ENCODE peak calls at places on chromosomes 4 and X, in six cellular contexts. H is uterus, A is T-cell, P is neural progenitor cell, O is left kidney, Y is fibroblast of lung. L is an unnamed sample.

GRCh38 chr4:28947374-28947773 is 1772.8 kb upstream of the PCDH7 start:
- DNase-seq in H (no peak), A (no peak), P (no peak), O (no peak), Y (no peak), L (no peak)

GRCh38 chrX:50747471-50747900 is 66.5 kb downstream of the SHROOM4 start:
- DNase-seq in H (no peak), A (no peak), P (peak), O (peak), Y (peak), L (peak)

GRCh38 chr4:89922881-89923280 is 28.2 kb downstream of the MMRN1 start:
- DNase-seq in H (no peak), A (no peak), P (no peak), O (no peak), Y (no peak), L (no peak)

GRCh38 chrX:138711399-138712347 is at the start of gene FGF13:
- DNase-seq in H (peak), A (no peak), P (peak), O (peak), Y (peak), L (peak)

GRCh38 chr4:88017516-88018302 is 10.3 kb downstream of the PKD2 start:
- DNase-seq in H (peak), A (no peak), P (no peak), O (peak), Y (peak), L (no peak)

GRCh38 chr4:123672987-123673386 is 276.4 kb downstream of the SPRY1 start:
- DNase-seq in H (no peak), A (no peak), P (no peak), O (peak), Y (peak), L (no peak)

GRCh38 chrX:16487620-16488380 is 162.2 kb upstream of the S100G start:
- DNase-seq in H (no peak), A (no peak), P (no peak), O (no peak), Y (no peak), L (no peak)

GRCh38 chr4:108370291-108370690 is 201.6 kb upstream of the LEF1 start:
- DNase-seq in H (no peak), A (no peak), P (peak), O (peak), Y (no peak), L (no peak)

GRCh38 chrX:64394874-64395567 is at the start of gene MTMR8:
- DNase-seq in H (peak), A (peak), P (peak), O (peak), Y (peak), L (peak)

GRCh38 chrX:40471965-40472648 is 108.7 kb upstream of the ATP6AP2 start:
- DNase-seq in H (peak), A (peak), P (peak), O (peak), Y (peak), L (peak)

GRCh38 chrX:77785400-77785745 is 643 bp downstream of the ATRX start:
- DNase-seq in H (peak), A (no peak), P (peak), O (peak), Y (peak), L (peak)

GRCh38 chrX:150155396-150156048 is 207.6 kb upstream of the MAMLD1 start:
- DNase-seq in H (no peak), A (no peak), P (no peak), O (no peak), Y (peak), L (peak)

GRCh38 chrX:118255921-118256320 is 90.0 kb upstream of the WDR44 start:
- DNase-seq in H (no peak), A (no peak), P (no peak), O (no peak), Y (no peak), L (no peak)

GRCh38 chrX:68686684-68687045 is 39.2 kb downstream of the STARD8 start:
- DNase-seq in H (peak), A (no peak), P (peak), O (peak), Y (peak), L (no peak)

GRCh38 chr4:60744767-60745166 is 455.4 kb upstream of the ADGRL3 start:
- DNase-seq in H (no peak), A (no peak), P (peak), O (no peak), Y (peak), L (no peak)

GRCh38 chr4:113472864-113473263 is 288.7 kb downstream of the CAMK2D start:
- DNase-seq in H (no peak), A (no peak), P (no peak), O (no peak), Y (no peak), L (no peak)

GRCh38 chr4:37872310-37872988 is 18.4 kb upstream of the TBC1D1 start:
- DNase-seq in H (no peak), A (no peak), P (no peak), O (no peak), Y (no peak), L (no peak)

GRCh38 chrX:133985164-133986007 is at the start of gene GPC3:
- DNase-seq in H (peak), A (peak), P (peak), O (peak), Y (peak), L (peak)

GRCh38 chrX:134172588-134173259 is 64.3 kb upstream of the CCDC160 start:
- DNase-seq in H (no peak), A (peak), P (peak), O (peak), Y (peak), L (no peak)

GRCh38 chr4:173527103-173527876 is 2.7 kb downstream of the HAND2 start:
- DNase-seq in H (no peak), A (no peak), P (peak), O (peak), Y (no peak), L (peak)

GRCh38 chr4:102151696-102152095 is 193.6 kb downstream of the SLC39A8 start:
- DNase-seq in H (no peak), A (no peak), P (no peak), O (no peak), Y (no peak), L (no peak)

GRCh38 chr4:155559915-155560314 is 106.7 kb upstream of the GUCY1A1 start:
- DNase-seq in H (no peak), A (no peak), P (no peak), O (no peak), Y (peak), L (no peak)

L was measured in BE2C.